ENCODE peak calls at places on chromosome 18, in eight cellular contexts. R is gastrocnemius medialis, M is HFF-Myc, D is stomach, Y is SK-N-SH, L is mesothelial cell of epicardium, P is lower lobe of right lung, F is GM20000. G is an unnamed sample.

GRCh38 chr18:8051388-8051787 is 484.3 kb downstream of the PTPRM start:
- DNase-seq in R (no peak), M (no peak), D (no peak), Y (no peak), L (no peak), P (no peak), F (no peak), G (no peak)

GRCh38 chr18:6058941-6059340 is 163.6 kb upstream of the TMEM200C start:
- DNase-seq in R (no peak), M (no peak), D (no peak), Y (no peak), L (no peak), P (no peak), F (no peak), G (no peak)

GRCh38 chr18:8426401-8426800 is 182.8 kb upstream of the RAB12 start:
- DNase-seq in R (no peak), M (no peak), D (no peak), Y (no peak), L (no peak), P (no peak), F (no peak), G (no peak)

GRCh38 chr18:21262244-21262643 is 20.2 kb downstream of the GREB1L start:
- DNase-seq in R (no peak), M (no peak), D (no peak), Y (no peak), L (no peak), P (no peak), F (no peak), G (no peak)

GRCh38 chr18:77461062-77461693 is 211.5 kb downstream of the GALR1 start:
- DNase-seq in R (no peak), M (no peak), D (no peak), Y (no peak), L (no peak), P (no peak), F (no peak), G (no peak)

GRCh38 chr18:63949068-63949737 is at the start of gene HMSD:
- DNase-seq in R (no peak), M (no peak), D (peak; percentile 61), Y (peak; percentile 56), L (peak; percentile 70), P (peak; percentile 80), F (peak; percentile 80), G (no peak)

GRCh38 chr18:60466671-60467070 is 94.1 kb upstream of the MC4R start:
- DNase-seq in R (no peak), M (no peak), D (no peak), Y (no peak), L (no peak), P (no peak), F (no peak), G (no peak)

GRCh38 chr18:78407456-78407823 is 572.2 kb upstream of the SALL3 start:
- DNase-seq in R (no peak), M (no peak), D (peak; percentile 78), Y (no peak), L (peak; percentile 24), P (no peak), F (no peak), G (peak; percentile 46)

GRCh38 chr18:35091841-35092240 is 50.6 kb downstream of the MAPRE2 start:
- DNase-seq in R (peak; percentile 55), M (no peak), D (no peak), Y (no peak), L (no peak), P (no peak), F (no peak), G (no peak)

GRCh38 chr18:7273301-7273911 is 42.5 kb downstream of the LRRC30 start:
- DNase-seq in R (peak; percentile 41), M (peak; percentile 12), D (peak; percentile 29), Y (no peak), L (no peak), P (peak; percentile 76), F (no peak), G (no peak)

GRCh38 chr18:65750421-65751144 is at the start of gene CDH7:
- DNase-seq in R (no peak), M (no peak), D (no peak), Y (peak; percentile 72), L (peak; percentile 77), P (peak; percentile 35), F (no peak), G (no peak)

GRCh38 chr18:72828601-72829000 is 39.2 kb downstream of the NETO1 start:
- DNase-seq in R (no peak), M (no peak), D (no peak), Y (no peak), L (no peak), P (no peak), F (no peak), G (no peak)
- TF ChIP-seq CTCF in R (no peak), M (no peak), D (no peak), Y (no peak), L (no peak), P (no peak), F (no peak), G (no peak)

GRCh38 chr18:3902676-3903075 is 452.7 kb downstream of the TGIF1 start:
- DNase-seq in R (no peak), M (no peak), D (no peak), Y (no peak), L (no peak), P (no peak), F (no peak), G (no peak)
- TF ChIP-seq CTCF in R (no peak), M (no peak), D (no peak), Y (no peak), L (no peak), P (no peak), F (no peak), G (no peak)

DNA sequence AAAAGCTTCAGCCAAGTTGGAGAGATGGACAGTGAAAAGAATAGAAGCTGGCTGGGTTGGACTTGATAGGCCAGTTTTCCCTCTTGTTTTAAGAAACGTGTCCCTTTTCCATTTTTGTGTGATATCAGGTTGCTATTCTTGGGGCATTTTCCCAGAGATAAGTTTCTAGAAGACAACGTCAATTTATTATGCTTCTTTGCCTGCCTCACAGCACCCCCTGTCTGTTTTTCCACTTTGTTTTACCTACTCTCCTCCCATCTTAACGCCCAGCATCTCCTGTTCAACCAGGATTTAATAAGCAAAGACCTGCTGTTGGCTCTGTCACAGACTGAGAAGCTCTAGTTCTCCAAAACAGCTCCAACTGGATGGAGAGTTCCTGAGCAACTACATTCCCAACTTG is 317.8 kb upstream of the ZNF521 start:
- DNase-seq in R (no peak), M (no peak), D (no peak), Y (no peak), L (no peak), P (no peak), F (no peak), G (no peak)
- TF ChIP-seq CTCF in R (no peak), M (no peak), D (no peak), Y (peak; percentile 19), L (no peak), P (no peak), F (no peak), G (peak; percentile 25)

GRCh38 chr18:74544898-74545297 is 10.6 kb downstream of the CNDP1 start:
- DNase-seq in R (no peak), M (no peak), D (peak; percentile 24), Y (no peak), L (no peak), P (no peak), F (no peak), G (no peak)

GRCh38 chr18:74540689-74541421 is 6.6 kb downstream of the CNDP1 start:
- DNase-seq in R (no peak), M (no peak), D (peak; percentile 25), Y (no peak), L (no peak), P (no peak), F (no peak), G (no peak)

GRCh38 chr18:74539289-74539688 is 5.0 kb downstream of the CNDP1 start:
- DNase-seq in R (no peak), M (no peak), D (peak; percentile 21), Y (no peak), L (no peak), P (no peak), F (no peak), G (peak; percentile 49)

GRCh38 chr18:74546007-74546406 is 11.7 kb downstream of the CNDP1 start:
- DNase-seq in R (no peak), M (no peak), D (no peak), Y (no peak), L (no peak), P (no peak), F (no peak), G (no peak)

DNA sequence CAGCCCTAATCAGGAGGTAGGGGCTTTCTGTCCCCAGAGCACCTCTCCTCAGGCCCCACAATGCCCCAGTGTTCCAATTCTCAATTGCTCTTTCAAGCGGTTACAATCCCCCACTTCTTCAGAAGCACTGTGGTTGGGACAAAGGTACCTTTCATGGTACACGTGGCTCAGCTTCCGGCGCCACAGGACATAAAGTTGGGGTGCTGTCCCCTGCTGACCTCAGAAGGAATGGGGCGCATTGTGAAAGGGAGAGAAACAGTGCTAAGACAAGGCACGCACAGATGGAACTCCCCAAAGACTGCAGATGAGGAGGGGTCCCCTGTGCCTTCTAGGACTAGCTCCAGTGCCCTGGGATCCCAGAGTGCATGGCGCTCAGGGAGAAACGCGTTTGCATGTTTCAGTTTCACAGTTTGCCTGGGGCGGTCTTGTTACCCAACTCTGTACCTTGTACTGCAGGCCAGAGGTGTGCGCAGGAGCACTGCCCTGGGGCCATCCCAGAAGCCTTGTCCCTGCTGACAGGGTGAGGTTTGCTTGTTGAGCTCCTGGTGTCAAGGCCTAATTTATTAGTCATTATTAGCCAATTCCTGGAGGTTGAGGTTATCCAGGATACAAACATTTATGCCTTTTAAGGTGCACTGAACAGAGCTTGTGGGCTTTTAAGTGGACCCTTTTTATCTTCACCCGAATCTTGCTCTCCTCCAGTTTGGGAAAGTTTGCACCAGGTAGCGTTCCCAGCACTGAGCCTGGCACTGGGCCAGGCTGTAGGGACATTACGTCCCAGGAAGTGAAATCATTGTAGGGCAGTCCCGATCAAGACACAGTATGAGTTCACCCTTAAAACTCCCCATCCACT is 7.6 kb downstream of the CNDP1 start:
- DNase-seq in R (no peak), M (no peak), D (peak; percentile 73), Y (no peak), L (no peak), P (no peak), F (no peak), G (no peak)
- TF ChIP-seq CTCF in R (no peak), M (no peak), D (no peak), Y (no peak), L (no peak), P (no peak), F (no peak), G (no peak)

DNA sequence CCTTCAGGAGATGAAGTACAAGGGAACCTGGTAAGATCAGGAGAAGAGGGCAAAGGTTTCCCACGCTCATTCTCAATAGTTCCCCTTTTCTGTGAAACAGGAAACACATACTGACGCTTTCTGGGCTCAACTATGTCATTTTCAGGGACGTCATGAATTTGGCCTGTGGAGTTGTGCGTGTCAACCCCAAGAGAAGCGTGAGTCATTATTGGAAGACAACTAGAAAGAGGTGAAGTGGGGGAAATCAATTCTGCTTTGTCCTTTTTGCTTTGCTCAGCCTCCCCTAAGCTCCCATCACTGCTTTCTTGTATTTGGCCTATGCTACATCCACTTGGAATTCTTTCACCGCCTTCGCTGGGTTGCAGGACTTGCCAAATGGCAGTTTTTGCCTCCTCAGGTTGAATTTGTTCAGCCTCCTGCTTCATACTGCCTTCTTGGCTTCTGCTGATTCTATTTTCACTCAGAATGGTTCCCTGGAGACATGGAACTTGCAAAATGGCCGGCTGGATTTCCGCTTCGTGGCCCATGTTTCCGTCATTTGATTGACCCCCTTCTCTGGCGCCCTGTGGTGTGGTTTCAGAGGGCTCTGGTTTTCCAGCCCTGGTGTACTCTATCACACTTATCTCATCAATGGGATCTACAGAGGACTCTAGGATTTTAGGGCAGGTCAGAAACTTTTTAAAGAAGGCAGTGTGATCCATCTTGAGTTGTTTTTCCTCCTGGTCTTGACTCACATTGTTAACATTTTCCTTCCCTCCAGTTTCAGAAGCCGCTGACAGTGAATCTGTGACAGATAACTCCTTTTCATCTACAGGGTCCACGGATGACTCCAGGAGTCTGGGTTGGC is 93.3 kb downstream of the ALPK2 start:
- DNase-seq in R (no peak), M (no peak), D (no peak), Y (no peak), L (no peak), P (no peak), F (peak; percentile 69), G (no peak)
- TF ChIP-seq CTCF in R (no peak), M (no peak), D (no peak), Y (no peak), L (no peak), P (no peak), F (no peak), G (no peak)